ENCODE peak calls at places on chromosomes 6 and 20, in ten cellular contexts. E is HFF-Myc; S is iPS DF 19.7; R is AG04450; A is activated effector memory CD4-positive, alpha-beta T cell treated with anti-CD3 and anti-CD28 coated beads, Interleukin-2, amount 50 U/mL, for 16 hours; Q is NCI-H446 treated with DMSO at 0.1 percent for 48 hours; O is mucosa of gallbladder; L is hypothalamus; W is T47D; M is A549. K is an unnamed sample.

GRCh38 chr6:156719395-156719719 is 57.8 kb upstream of the ARID1B start:
- DNase-seq in L (no peak), O (no peak), A (no peak), S (no peak), R (no peak), E (no peak), M (no peak), W (no peak), Q (no peak), K (no peak)

GRCh38 chr6:39918831-39919230 is 15.4 kb downstream of the MOCS1 start:
- DNase-seq in Q (no peak), R (no peak), L (no peak), M (no peak), O (no peak), S (no peak), E (no peak), A (no peak), W (no peak), K (no peak)

GRCh38 chr6:165891320-165891719 is 228.3 kb upstream of the PDE10A start:
- DNase-seq in L (no peak), M (no peak), Q (no peak), E (no peak), S (no peak), W (no peak), A (no peak), O (no peak), R (no peak), K (no peak)

GRCh38 chr6:108169801-108170606 is 4.2 kb downstream of the NR2E1 start:
- DNase-seq in L (no peak), R (no peak), M (no peak), E (no peak), A (no peak), S (no peak), O (no peak), W (no peak), Q (no peak), K (no peak)

GRCh38 chr20:55977723-55978481 is 27.4 kb downstream of the CBLN4 start:
- DNase-seq in E (no peak), A (no peak), Q (peak), R (no peak), W (no peak), O (no peak), S (no peak), M (no peak), L (no peak), K (no peak)

GRCh38 chr20:60926831-60927230 is 325.2 kb upstream of the CDH4 start:
- DNase-seq in L (no peak), E (no peak), S (no peak), A (no peak), R (no peak), M (no peak), O (no peak), W (no peak), Q (no peak), K (no peak)

GRCh38 chr20:62303327-62304226 is 780 bp downstream of the ADRM1 start:
- DNase-seq in E (no peak), S (no peak), A (no peak), W (no peak), Q (no peak), M (peak), O (no peak), L (no peak), R (no peak), K (peak)

GRCh38 chr6:31948753-31949413 is 3.0 kb downstream of the CFB start:
- DNase-seq in Q (no peak), W (no peak), S (no peak), M (no peak), O (no peak), E (no peak), A (no peak), L (no peak), R (no peak), K (peak)

GRCh38 chr6:110353420-110353819 is 4.7 kb downstream of the METTL24 start:
- DNase-seq in A (no peak), W (no peak), E (no peak), R (no peak), L (no peak), O (no peak), S (no peak), M (no peak), Q (no peak), K (no peak)

GRCh38 chr20:22577515-22578220 is 6.7 kb downstream of the FOXA2 start:
- DNase-seq in A (no peak), Q (no peak), L (no peak), E (no peak), W (no peak), S (no peak), R (no peak), O (peak), M (no peak), K (no peak)

GRCh38 chr6:109521100-109521499 is 38.1 kb upstream of the ZBTB24 start:
- DNase-seq in A (no peak), M (no peak), O (no peak), L (no peak), E (no peak), R (no peak), Q (no peak), W (no peak), S (no peak), K (peak)

GRCh38 chr6:45898941-45899682 is 116.5 kb downstream of the CLIC5 start:
- DNase-seq in O (no peak), R (no peak), W (no peak), Q (no peak), A (no peak), L (no peak), E (no peak), S (no peak), M (no peak), K (peak)

GRCh38 chr6:43059168-43060033 is at the start of the genes KLC4 and MRPL2:
- DNase-seq in S (peak), M (peak), A (peak), E (peak), Q (peak), L (peak), R (peak), O (peak), W (peak), K (peak)

GRCh38 chr20:18195931-18196330 is 58.3 kb downstream of the KAT14 start:
- DNase-seq in Q (no peak), E (no peak), M (no peak), R (no peak), W (no peak), S (no peak), O (no peak), A (no peak), L (no peak), K (no peak)

GRCh38 chr20:47347661-47348462 is 8.6 kb downstream of the ZMYND8 start:
- DNase-seq in M (no peak), S (no peak), W (no peak), L (no peak), E (no peak), O (no peak), R (no peak), A (no peak), Q (no peak), K (no peak)

GRCh38 chr6:168058691-168059551 is 20.1 kb downstream of the FRMD1 start:
- DNase-seq in E (no peak), Q (no peak), M (no peak), S (no peak), W (no peak), R (no peak), A (no peak), O (no peak), L (no peak), K (no peak)

GRCh38 chr6:42041131-42042055 is 8.9 kb upstream of the TAF8 start:
- DNase-seq in O (no peak), W (no peak), S (no peak), R (no peak), E (no peak), Q (no peak), A (no peak), L (no peak), M (no peak), K (peak)

GRCh38 chr6:99810295-99810694 is 183.7 kb downstream of the MCHR2 start:
- DNase-seq in O (no peak), A (no peak), Q (no peak), W (no peak), E (no peak), R (no peak), M (no peak), L (no peak), S (no peak), K (no peak)

GRCh38 chr6:17393335-17394191 is at the start of gene CAP2:
- DNase-seq in A (no peak), W (peak), R (no peak), L (peak), Q (peak), E (no peak), S (peak), M (peak), O (peak), K (no peak)

GRCh38 chr20:32610897-32611218 is 25.7 kb upstream of the NOL4L start:
- DNase-seq in R (no peak), E (no peak), Q (no peak), A (no peak), O (no peak), W (no peak), L (no peak), S (no peak), M (no peak), K (no peak)

GRCh38 chr6:110285306-110286060 is 72.7 kb downstream of the METTL24 start:
- DNase-seq in E (peak), W (no peak), L (no peak), S (no peak), M (peak), O (peak), R (no peak), A (no peak), Q (no peak), K (no peak)

GRCh38 chr6:82040405-82041221 is 206.9 kb downstream of the IBTK start:
- DNase-seq in R (peak), E (peak), A (no peak), M (peak), S (peak), O (no peak), L (no peak), Q (no peak), W (peak), K (peak)

GRCh38 chr20:32477594-32478512 is 107.3 kb downstream of the NOL4L start:
- DNase-seq in O (no peak), Q (no peak), S (no peak), M (no peak), W (no peak), E (no peak), R (no peak), L (no peak), A (no peak), K (no peak)

GRCh38 chr20:50193169-50193850 is 2.7 kb downstream of the CEBPB start:
- DNase-seq in S (no peak), O (peak), W (no peak), E (no peak), R (no peak), Q (no peak), L (no peak), A (no peak), M (no peak), K (no peak)

GRCh38 chr20:56433880-56434255 is 21.8 kb downstream of the CASS4 start:
- DNase-seq in L (no peak), Q (no peak), O (no peak), W (no peak), A (peak), M (no peak), E (peak), S (no peak), R (peak), K (no peak)

GRCh38 chr20:1757606-1758507 is 100.3 kb upstream of the SIRPG start:
- DNase-seq in W (no peak), S (no peak), M (no peak), R (no peak), Q (no peak), O (no peak), L (no peak), A (no peak), E (no peak), K (no peak)

GRCh38 chr6:28839443-28840120 is 84.2 kb downstream of the TRIM27 start:
- DNase-seq in M (no peak), R (no peak), S (no peak), E (no peak), L (no peak), W (no peak), A (no peak), O (no peak), Q (no peak), K (no peak)

GRCh38 chr6:111580826-111581505 is 24.7 kb downstream of the TRAF3IP2 start:
- DNase-seq in Q (peak), M (no peak), S (no peak), W (no peak), L (no peak), R (no peak), E (no peak), O (no peak), A (no peak), K (no peak)

GRCh38 chr6:155079985-155080452 is 84.9 kb downstream of the TIAM2 start:
- DNase-seq in R (no peak), Q (no peak), L (no peak), O (no peak), E (no peak), A (no peak), S (no peak), M (no peak), W (no peak), K (peak)

GRCh38 chr6:53741417-53741816 is 53.4 kb upstream of the LRRC1 start:
- DNase-seq in E (no peak), R (no peak), O (no peak), Q (no peak), A (peak), L (no peak), W (no peak), M (no peak), S (no peak), K (no peak)

GRCh38 chr20:51930775-51931174 is 128.5 kb upstream of the SALL4 start:
- DNase-seq in M (peak), S (no peak), A (no peak), R (peak), O (no peak), Q (peak), L (no peak), W (no peak), E (peak), K (peak)

GRCh38 chr20:24701668-24702067 is 232.2 kb downstream of the SYNDIG1 start:
- DNase-seq in R (no peak), S (no peak), E (no peak), W (no peak), A (no peak), M (no peak), Q (peak), L (no peak), O (no peak), K (no peak)

GRCh38 chr20:37734228-37734980 is 40.6 kb downstream of the CTNNBL1 start:
- DNase-seq in A (no peak), W (no peak), S (no peak), R (no peak), E (no peak), L (no peak), O (no peak), Q (no peak), M (no peak), K (no peak)

GRCh38 chr6:113182370-113183141 is 674.6 kb upstream of the MARCKS start:
- DNase-seq in L (no peak), M (peak), E (peak), W (no peak), O (no peak), Q (peak), A (no peak), R (peak), S (no peak), K (no peak)

GRCh38 chr6:36119209-36119608 is 11.1 kb upstream of the MAPK13 start:
- DNase-seq in Q (no peak), L (no peak), E (no peak), R (no peak), S (no peak), A (no peak), W (no peak), M (no peak), O (no peak), K (peak)

GRCh38 chr20:37882961-37883712 is 19.8 kb upstream of the VSTM2L start:
- DNase-seq in O (no peak), Q (no peak), W (no peak), A (no peak), L (no peak), E (no peak), R (no peak), S (no peak), M (no peak), K (no peak)

GRCh38 chr20:2653511-2654383 is 1.3 kb downstream of the NOP56 start:
- DNase-seq in W (no peak), L (no peak), M (no peak), E (no peak), A (no peak), R (no peak), O (no peak), S (no peak), Q (no peak), K (peak)